ENCODE peak calls at places on chromosomes 7 and 10, in ten cellular contexts. O is CD4-positive, alpha-beta memory T cell; C is CD8-positive, alpha-beta memory T cell; R is GM23248; E is fibroblast of lung; J is RWPE1; B is ovary; P is H9; A is neuronal stem cell; K is hepatocyte. V is an unnamed sample.
A peak's percentile ranks its signal among the peaks of the same experiment; 100 is the strongest.

GRCh38 chr7:99563650-99564049 is 5.2 kb downstream of the ZNF655 start:
- DNase-seq in B (no peak), R (peak; percentile 90), J (peak; percentile 48), E (peak; percentile 89), C (no peak), P (no peak), K (peak; percentile 15), O (no peak), A (no peak), V (no peak)

GRCh38 chr7:128430207-128430606 is 20.4 kb upstream of the IMPDH1 start:
- DNase-seq in O (no peak), K (no peak), B (no peak), P (no peak), R (no peak), A (no peak), E (no peak), J (no peak), C (no peak), V (no peak)

GRCh38 chr10:123703195-123703790 is 37.1 kb downstream of the GPR26 start:
- DNase-seq in K (no peak), O (no peak), C (no peak), J (no peak), B (no peak), R (no peak), A (no peak), P (no peak), E (no peak), V (no peak)

GRCh38 chr7:2251841-2252771 is 10.1 kb downstream of the NUDT1 start:
- DNase-seq in R (no peak), K (no peak), P (no peak), O (no peak), A (no peak), J (no peak), B (no peak), C (no peak), E (no peak), V (no peak)

GRCh38 chr7:42247301-42247700 is 10.3 kb upstream of the GLI3 start:
- DNase-seq in K (no peak), O (no peak), P (no peak), J (no peak), C (no peak), A (no peak), E (peak; percentile 91), R (peak; percentile 78), B (no peak), V (no peak)

GRCh38 chr7:48389977-48390376 is 218.7 kb downstream of the ABCA13 start:
- DNase-seq in O (no peak), R (peak; percentile 51), K (peak; percentile 24), B (no peak), C (no peak), P (no peak), J (peak; percentile 59), E (peak; percentile 47), A (no peak), V (no peak)

GRCh38 chr10:117929321-117930067 is 117.2 kb downstream of the RAB11FIP2 start:
- DNase-seq in J (no peak), R (no peak), P (peak; percentile 39), K (no peak), C (no peak), O (no peak), B (no peak), A (no peak), E (no peak), V (no peak)

GRCh38 chr10:3820255-3820654 is 35.2 kb upstream of the KLF6 start:
- DNase-seq in A (no peak), O (no peak), K (peak; percentile 69), B (no peak), J (no peak), E (no peak), R (peak; percentile 84), P (no peak), C (no peak), V (no peak)

GRCh38 chr10:3858051-3858845 is 73.2 kb upstream of the KLF6 start:
- DNase-seq in C (no peak), K (no peak), E (no peak), J (no peak), O (no peak), B (no peak), A (no peak), P (no peak), R (peak; percentile 36), V (no peak)

DNA sequence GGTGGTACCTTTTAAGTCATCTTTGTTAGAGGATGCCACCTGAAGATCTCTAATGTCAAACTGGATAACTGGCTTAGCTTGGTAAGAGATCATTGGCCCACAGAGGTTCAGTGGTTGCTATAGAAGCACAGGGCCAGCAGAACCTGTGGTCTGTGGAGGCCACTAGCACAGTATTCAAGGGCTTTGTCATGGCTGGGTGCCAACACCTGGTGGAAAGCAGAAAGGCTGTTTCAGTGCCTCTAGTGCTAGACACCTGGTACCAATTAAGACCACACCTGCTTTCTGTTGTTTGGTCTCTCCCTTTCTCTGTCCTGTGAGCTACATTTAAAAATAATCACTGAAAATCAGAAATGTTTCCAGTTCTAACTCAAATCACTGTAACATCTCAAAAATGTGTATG is 10.0 kb upstream of the PCGF5 start:
- DNase-seq in B (peak; percentile 32), O (peak; percentile 54), E (no peak), C (peak; percentile 23), K (peak; percentile 21), R (no peak), A (no peak), J (no peak), P (no peak), V (peak; percentile 80)
- H3K27ac ChIP-seq in B (no peak overlapping the region), O (no peak overlapping the region), E (no peak overlapping the region), C (no peak overlapping the region), K (no peak overlapping the region), R (no peak overlapping the region), A (no peak overlapping the region), J (no peak overlapping the region), P (no peak overlapping the region), V (peak overlapping the region; percentile 5)

GRCh38 chr10:133235265-133235664 is 2.4 kb upstream of the VENTX start:
- DNase-seq in C (no peak), E (no peak), P (no peak), K (no peak), J (no peak), B (no peak), O (no peak), R (no peak), A (no peak), V (no peak)
- H3K27ac ChIP-seq in C (no peak overlapping the region), E (no peak overlapping the region), P (no peak overlapping the region), K (no peak overlapping the region), J (no peak overlapping the region), B (no peak overlapping the region), O (no peak overlapping the region), R (no peak overlapping the region), A (no peak overlapping the region), V (no peak overlapping the region)

GRCh38 chr7:130896051-130896881 is 162.3 kb upstream of the KLF14 start:
- DNase-seq in A (no peak), P (no peak), R (peak; percentile 75), J (no peak), K (no peak), O (no peak), C (no peak), B (no peak), E (peak; percentile 44), V (no peak)

GRCh38 chr7:130896898-130897514 is 163.0 kb upstream of the KLF14 start:
- DNase-seq in K (peak; percentile 87), E (peak; percentile 81), C (peak; percentile 67), P (peak; percentile 82), B (peak; percentile 84), J (no peak), O (peak; percentile 80), A (peak; percentile 74), R (peak; percentile 92), V (peak; percentile 85)

GRCh38 chr7:130899638-130900401 is 165.8 kb upstream of the KLF14 start:
- DNase-seq in K (peak; percentile 87), P (no peak), E (no peak), B (no peak), J (no peak), C (no peak), O (no peak), R (peak; percentile 23), A (no peak), V (peak; percentile 91)

GRCh38 chr7:130899071-130899451 is 165.1 kb upstream of the KLF14 start:
- DNase-seq in C (no peak), B (no peak), E (no peak), O (no peak), A (no peak), K (no peak), J (no peak), R (no peak), P (no peak), V (no peak)

DNA sequence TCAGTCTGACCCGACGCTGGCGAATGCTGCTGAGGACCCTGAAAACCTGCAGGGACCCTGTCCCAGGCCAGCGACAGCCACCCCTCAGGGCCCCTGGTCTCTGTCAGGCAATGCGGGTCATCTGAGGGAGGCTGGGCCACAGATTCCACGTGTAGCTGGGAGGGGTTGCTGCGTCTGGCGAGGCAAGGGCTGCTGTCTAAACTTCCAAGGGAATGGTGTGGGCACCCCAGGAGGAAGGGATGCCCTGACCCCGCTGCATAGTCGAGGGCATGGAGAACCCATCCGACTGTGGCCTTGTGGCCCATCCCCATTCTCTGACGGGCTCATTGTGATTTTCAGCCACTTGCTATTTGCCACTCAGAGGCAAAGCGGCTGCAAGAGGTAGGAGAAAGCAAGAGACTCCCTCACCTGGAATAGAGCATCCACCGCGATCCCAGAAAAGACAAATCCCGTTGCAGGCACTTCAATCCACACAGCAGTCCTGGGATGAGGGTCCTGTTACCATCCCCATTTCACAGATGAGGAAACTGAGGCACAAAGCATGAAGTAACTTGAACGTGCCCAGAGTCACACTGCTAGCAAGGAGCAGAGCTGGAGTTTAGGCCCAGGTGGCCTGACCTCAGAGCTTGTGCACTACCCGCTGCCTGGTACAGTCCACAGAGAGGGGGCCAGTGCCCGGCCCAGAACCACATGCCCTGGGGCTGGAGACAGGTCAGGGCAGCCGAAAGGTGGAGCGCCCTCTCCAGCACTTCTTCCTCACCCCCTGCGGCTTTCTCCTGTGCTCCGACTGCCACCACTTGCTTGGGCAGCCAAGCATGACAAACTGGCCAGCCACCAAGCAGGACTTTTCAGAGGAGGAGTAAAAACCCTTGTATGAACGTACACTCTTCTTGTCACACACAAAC is 163.8 kb upstream of the KLF14 start:
- DNase-seq in E (no peak), R (peak; percentile 47), C (no peak), K (no peak), P (no peak), O (peak; percentile 46), A (no peak), B (peak; percentile 38), J (no peak), V (no peak)
- H3K27ac ChIP-seq in E (peak overlapping the region; percentile 55), R (peak overlapping the region; percentile 98), C (no peak overlapping the region), K (peak overlapping the region; percentile 81), P (no peak overlapping the region), O (peak overlapping the region; percentile 18), A (no peak overlapping the region), B (peak overlapping the region; percentile 48), J (peak overlapping the region; percentile 87), V (peak overlapping the region; percentile 95)

GRCh38 chr10:107747851-107748250 is 583.3 kb upstream of the SORCS1 start:
- DNase-seq in K (no peak), R (no peak), A (no peak), E (no peak), J (no peak), O (no peak), C (no peak), B (no peak), P (no peak), V (no peak)

GRCh38 chr10:107739951-107740350 is 575.4 kb upstream of the SORCS1 start:
- DNase-seq in C (no peak), A (no peak), O (no peak), R (no peak), P (no peak), J (no peak), K (no peak), E (no peak), B (no peak), V (no peak)

GRCh38 chr10:107740962-107741690 is 576.6 kb upstream of the SORCS1 start:
- DNase-seq in E (peak; percentile 29), K (no peak), B (no peak), P (no peak), R (peak; percentile 71), J (no peak), O (no peak), C (no peak), A (no peak), V (no peak)

GRCh38 chr10:107741976-107742375 is 577.5 kb upstream of the SORCS1 start:
- DNase-seq in K (no peak), E (no peak), A (no peak), C (no peak), O (no peak), R (no peak), P (no peak), B (no peak), J (no peak), V (no peak)
- H3K27ac ChIP-seq in K (no peak overlapping the region), E (no peak overlapping the region), A (no peak overlapping the region), C (no peak overlapping the region), O (no peak overlapping the region), R (no peak overlapping the region), P (no peak overlapping the region), B (no peak overlapping the region), J (no peak overlapping the region), V (no peak overlapping the region)

V was measured in colonic mucosa.